ENCODE peak calls at places on chromosomes 6 and 20, in nine cellular contexts. D is left lung; X is iris pigment epithelial cell; F is ascending aorta; R is Ammon's horn; B is stimulated activated CD4-positive, alpha-beta T cell treated with anti-CD3 and anti-CD28 coated beads, Interleukin-15, amount 100 ng/mL, for 24 hours; U is NCI-H2029 treated with DMSO at 0.1 percent for 48 hours; A is HS-27A; O is G401. C is an unnamed sample.

GRCh38 chr6:128370072-128370471 is 150.3 kb downstream of the PTPRK start:
- DNase-seq in D (no peak), X (peak; percentile 68), F (no peak), R (peak; percentile 13), B (no peak), U (no peak), A (no peak), O (no peak), C (no peak)

GRCh38 chr6:167513763-167514162 is 188.9 kb downstream of the TTLL2 start:
- DNase-seq in D (no peak), X (no peak), F (no peak), R (no peak), B (no peak), U (no peak), A (no peak), O (no peak), C (no peak)

GRCh38 chr6:156589281-156589680 is 187.9 kb upstream of the ARID1B start:
- DNase-seq in D (no peak), X (peak; percentile 85), F (no peak), R (no peak), B (no peak), U (no peak), A (peak; percentile 15), O (no peak), C (no peak)

GRCh38 chr6:116945809-116946208 is 68.8 kb downstream of the RFX6 start:
- DNase-seq in D (no peak), X (no peak), F (no peak), R (no peak), B (no peak), U (no peak), A (no peak), O (no peak), C (no peak)

GRCh38 chr6:683742-684440 is 9.0 kb downstream of the EXOC2 start:
- DNase-seq in D (peak; percentile 45), X (peak; percentile 79), F (no peak), R (peak; percentile 20), B (peak; percentile 14), U (no peak), A (no peak), O (peak; percentile 13), C (no peak)

GRCh38 chr6:105346052-105346451 is 56.8 kb downstream of the PREP start:
- DNase-seq in D (no peak), X (peak; percentile 93), F (no peak), R (no peak), B (no peak), U (no peak), A (no peak), O (peak; percentile 10), C (no peak)

GRCh38 chr6:113089056-113089455 is 741.9 kb downstream of the RFPL4B start:
- DNase-seq in D (no peak), X (no peak), F (no peak), R (no peak), B (peak; percentile 1), U (no peak), A (no peak), O (no peak), C (no peak)

GRCh38 chr6:363909-364308 is 27.6 kb upstream of the IRF4 start:
- DNase-seq in D (no peak), X (no peak), F (no peak), R (no peak), B (no peak), U (no peak), A (no peak), O (no peak), C (no peak)

GRCh38 chr6:42118162-42119001 is 24.0 kb downstream of the C6orf132 start:
- DNase-seq in D (peak; percentile 75), X (no peak), F (no peak), R (peak; percentile 38), B (no peak), U (no peak), A (no peak), O (peak; percentile 80), C (no peak)

GRCh38 chr6:36979343-36979742 is 6.7 kb downstream of the MTCH1 start:
- DNase-seq in D (no peak), X (peak; percentile 76), F (no peak), R (peak; percentile 92), B (no peak), U (no peak), A (no peak), O (peak; percentile 89), C (no peak)

GRCh38 chr6:27795697-27796494 is 116.3 kb downstream of the OR2B2 start:
- DNase-seq in D (no peak), X (peak; percentile 81), F (no peak), R (peak; percentile 69), B (peak; percentile 47), U (peak; percentile 95), A (peak; percentile 97), O (peak; percentile 92), C (peak; percentile 89)

GRCh38 chr6:35497571-35498406 is 910 bp upstream of the TEAD3 start:
- DNase-seq in D (peak; percentile 56), X (peak; percentile 62), F (no peak), R (no peak), B (peak; percentile 70), U (no peak), A (no peak), O (no peak), C (no peak)

GRCh38 chr6:149723262-149723661 is 5.4 kb upstream of the LATS1 start:
- DNase-seq in D (no peak), X (no peak), F (no peak), R (no peak), B (no peak), U (no peak), A (no peak), O (no peak), C (no peak)

GRCh38 chr6:155264704-155265320 is 999 bp downstream of the CLDN20 start:
- DNase-seq in D (no peak), X (no peak), F (no peak), R (no peak), B (no peak), U (no peak), A (no peak), O (no peak), C (no peak)

GRCh38 chr6:27687154-27688013 is 214.5 kb upstream of the ZNF184 start:
- DNase-seq in D (peak; percentile 79), X (peak; percentile 78), F (no peak), R (peak; percentile 86), B (peak; percentile 89), U (no peak), A (peak; percentile 76), O (peak; percentile 91), C (peak; percentile 82)

GRCh38 chr6:101956961-101957360 is 563.5 kb downstream of the GRIK2 start:
- DNase-seq in D (no peak), X (no peak), F (no peak), R (no peak), B (no peak), U (no peak), A (no peak), O (no peak), C (no peak)

GRCh38 chr20:47262365-47263013 is 94.0 kb downstream of the ZMYND8 start:
- DNase-seq in D (no peak), X (no peak), F (no peak), R (no peak), B (no peak), U (no peak), A (no peak), O (no peak), C (no peak)

C was measured in KG1.